ENCODE peak calls at places on chromosome 4, in seven cellular contexts. C is T-helper 2 cell; K is stimulated activated CD8-positive, alpha-beta memory T cell treated with anti-CD3 and anti-CD28 coated beads, Interleukin-7, amount 100 ng/mL, for 1 hour; D is activated CD4-positive, CD25-positive, alpha-beta regulatory T cell treated with anti-CD3 and anti-CD28 coated beads, Interleukin-2, amount 50 U/mL, for 72 hours; M is GDM1; Z is activated naive CD8-positive, alpha-beta T cell treated with anti-CD3 and anti-CD28 coated beads for 36 hours; G is ACHN. J is an unnamed sample.

GRCh38 chr4:8222609-8223391 is 23.7 kb downstream of the SH3TC1 start:
- DNase-seq in G (no peak), C (no peak), D (no peak), Z (no peak), M (no peak), K (no peak), J (no peak)

GRCh38 chr4:185845966-185846365 is 34.0 kb upstream of the SORBS2 start:
- DNase-seq in D (no peak), G (no peak), Z (no peak), M (no peak), K (no peak), C (no peak), J (no peak)

GRCh38 chr4:34972189-34972588 is 1272.1 kb downstream of the ARAP2 start:
- DNase-seq in D (no peak), G (no peak), K (no peak), Z (no peak), M (no peak), C (no peak), J (no peak)

GRCh38 chr4:153211986-153212720 is 7.9 kb downstream of the TRIM2 start:
- DNase-seq in M (no peak), K (no peak), C (no peak), G (no peak), Z (no peak), D (no peak), J (no peak)

GRCh38 chr4:66023061-66023460 is 352.8 kb upstream of the EPHA5 start:
- DNase-seq in Z (no peak), G (no peak), C (no peak), D (no peak), M (no peak), K (no peak), J (no peak)

GRCh38 chr4:101366331-101366730 is 19.0 kb upstream of the PPP3CA start:
- DNase-seq in M (no peak), G (no peak), Z (no peak), C (no peak), D (no peak), K (no peak), J (no peak)

GRCh38 chr4:127809173-127809800 is 27.2 kb downstream of the HSPA4L start:
- DNase-seq in Z (no peak), C (no peak), G (no peak), D (no peak), K (no peak), M (no peak), J (peak; percentile 35)

GRCh38 chr4:182922551-182923284 is 5.5 kb upstream of the DCTD start:
- DNase-seq in M (no peak), Z (no peak), K (no peak), C (no peak), G (peak; percentile 25), D (no peak), J (peak; percentile 57)

GRCh38 chr4:41061482-41062185 is 152.7 kb downstream of the APBB2 start:
- DNase-seq in Z (no peak), C (no peak), D (no peak), G (no peak), M (no peak), K (no peak), J (no peak)

GRCh38 chr4:23333946-23334878 is 555.6 kb downstream of the PPARGC1A start:
- DNase-seq in Z (peak; percentile 18), G (peak; percentile 87), K (no peak), C (no peak), M (peak; percentile 41), D (no peak), J (peak; percentile 9)

GRCh38 chr4:73718375-73719373 is 21.7 kb upstream of the CXCL8 start:
- DNase-seq in G (no peak), D (no peak), M (peak; percentile 5), Z (no peak), K (no peak), C (no peak), J (no peak)

GRCh38 chr4:157048248-157048647 is 27.7 kb upstream of the GLRB start:
- DNase-seq in Z (no peak), G (no peak), M (no peak), K (no peak), D (no peak), C (no peak), J (no peak)

GRCh38 chr4:13178621-13179020 is 305.5 kb downstream of the RAB28 start:
- DNase-seq in M (no peak), D (no peak), Z (no peak), K (no peak), C (no peak), G (no peak), J (no peak)

GRCh38 chr4:64940698-64941097 is 531.4 kb upstream of the TECRL start:
- DNase-seq in G (no peak), C (no peak), K (no peak), Z (no peak), M (no peak), D (no peak), J (no peak)

GRCh38 chr4:159434496-159435241 is 331.8 kb downstream of the RAPGEF2 start:
- DNase-seq in Z (no peak), M (no peak), G (no peak), C (no peak), K (no peak), D (no peak), J (peak; percentile 42)

GRCh38 chr4:45693746-45694145 is 430.1 kb downstream of the GABRG1 start:
- DNase-seq in D (no peak), K (no peak), M (no peak), C (no peak), Z (no peak), G (no peak), J (peak; percentile 1)

GRCh38 chr4:113760852-113761681 is 471 bp downstream of the CAMK2D start:
- DNase-seq in K (peak; percentile 10), Z (peak; percentile 53), C (peak; percentile 32), M (no peak), D (peak; percentile 73), G (peak; percentile 60), J (peak; percentile 85)

GRCh38 chr4:8586246-8586645 is 6.1 kb downstream of the GPR78 start:
- DNase-seq in D (no peak), C (no peak), K (no peak), Z (no peak), G (no peak), M (no peak), J (no peak)